ENCODE peak calls at places on chromosomes 1 and 21, in six cellular contexts. K is stimulated activated CD8-positive, alpha-beta memory T cell treated with anti-CD3 and anti-CD28 coated beads, Interleukin-12 subunit alpha, Interleukin-12 subunit beta, amount 100 ng/mL, for 1 hour; E is stimulated activated naive CD4-positive, alpha-beta T cell; S is thoracic aorta; R is BJ; N is body of pancreas. L is an unnamed sample.

GRCh38 chr1:41935226-41935625 is 16.5 kb upstream of the HIVEP3 start:
- DNase-seq in K (no peak), E (no peak), S (no peak), R (peak), N (no peak), L (no peak)

GRCh38 chr1:29324771-29325351 is 88.5 kb downstream of the PTPRU start:
- DNase-seq in K (no peak), E (no peak), S (no peak), R (no peak), N (no peak), L (no peak)

GRCh38 chr1:203548917-203549708 is 55.2 kb downstream of the OPTC start:
- DNase-seq in K (no peak), E (no peak), S (no peak), R (no peak), N (no peak), L (no peak)

GRCh38 chr1:223067914-223068313 is 75.1 kb downstream of the TLR5 start:
- DNase-seq in K (no peak), E (no peak), S (no peak), R (no peak), N (no peak), L (no peak)

GRCh38 chr1:81135524-81135923 is 665.2 kb upstream of the ADGRL2 start:
- DNase-seq in K (no peak), E (no peak), S (no peak), R (no peak), N (no peak), L (no peak)

GRCh38 chr1:1768249-1768992 is 9.8 kb downstream of the NADK start:
- DNase-seq in K (no peak), E (no peak), S (no peak), R (no peak), N (no peak), L (no peak)

GRCh38 chr1:206706298-206706791 is 21.6 kb downstream of the MAPKAPK2 start:
- DNase-seq in K (no peak), E (no peak), S (peak), R (peak), N (no peak), L (no peak)

GRCh38 chr1:55210990-55211389 is 4.2 kb downstream of the USP24 start:
- DNase-seq in K (no peak), E (no peak), S (no peak), R (no peak), N (no peak), L (no peak)

GRCh38 chr21:44872568-44873355 is 728 bp downstream of the PTTG1IP start:
- DNase-seq in K (no peak), E (no peak), S (peak), R (no peak), N (no peak), L (no peak)

GRCh38 chr21:32190491-32191144 is 88.2 kb downstream of the MIS18A start:
- DNase-seq in K (no peak), E (no peak), S (no peak), R (no peak), N (no peak), L (no peak)

GRCh38 chr1:30749691-30750583 is 7.6 kb downstream of the LAPTM5 start:
- DNase-seq in K (no peak), E (peak), S (no peak), R (no peak), N (no peak), L (no peak)

GRCh38 chr1:3457910-3458621 is 3.6 kb downstream of the ARHGEF16 start:
- DNase-seq in K (no peak), E (no peak), S (no peak), R (no peak), N (no peak), L (no peak)

GRCh38 chr1:207316141-207316540 is 5.3 kb upstream of the CD55 start:
- DNase-seq in K (no peak), E (no peak), S (no peak), R (no peak), N (peak), L (no peak)

GRCh38 chr1:118247593-118247992 is 62.6 kb upstream of the SPAG17 start:
- DNase-seq in K (no peak), E (no peak), S (no peak), R (no peak), N (no peak), L (no peak)